ENCODE peak calls at places on chromosomes 6 and 20, in seven cellular contexts. F is SK-N-SH; K is CD8-positive, alpha-beta T cell; P is spleen; W is A549; J is body of pancreas; C is lower lobe of right lung. M is an unnamed sample.

GRCh38 chr6:105492706-105493673 is 90.1 kb upstream of the PREP start:
- DNase-seq in J (no peak), P (no peak), K (no peak), C (no peak), F (no peak), W (no peak), M (no peak)

GRCh38 chr6:36351152-36351571 is 14.5 kb upstream of the BNIP5 start:
- DNase-seq in K (no peak), C (no peak), J (no peak), F (no peak), W (no peak), P (no peak), M (no peak)

GRCh38 chr6:151590742-151591141 is 96.9 kb downstream of the CCDC170 start:
- DNase-seq in P (no peak), C (no peak), F (no peak), K (no peak), J (no peak), W (no peak), M (no peak)

GRCh38 chr6:19303381-19303780 is 533.8 kb upstream of the ID4 start:
- DNase-seq in P (no peak), W (no peak), C (no peak), J (no peak), F (no peak), K (no peak), M (peak; percentile 46)

GRCh38 chr6:24908555-24908954 is 27.2 kb downstream of the RIPOR2 start:
- DNase-seq in K (no peak), P (no peak), F (no peak), W (no peak), C (no peak), J (no peak), M (no peak)

GRCh38 chr6:69063401-69063800 is 428.3 kb downstream of the ADGRB3 start:
- DNase-seq in J (no peak), K (no peak), C (no peak), F (no peak), W (no peak), P (no peak), M (no peak)

GRCh38 chr20:10523438-10523837 is 88.3 kb downstream of the SLX4IP start:
- DNase-seq in W (no peak), C (no peak), F (no peak), K (no peak), P (no peak), J (no peak), M (peak; percentile 64)

GRCh38 chr6:8082954-8083858 is 19.0 kb upstream of the BLOC1S5 start:
- DNase-seq in F (no peak), C (no peak), W (peak; percentile 21), P (no peak), J (peak; percentile 35), K (no peak), M (peak; percentile 28)

GRCh38 chr6:137297887-137298286 is 78.7 kb upstream of the IFNGR1 start:
- DNase-seq in C (no peak), F (no peak), K (no peak), W (no peak), P (no peak), J (no peak), M (no peak)

GRCh38 chr6:25558155-25558817 is 93.7 kb upstream of the SCGN start:
- DNase-seq in C (no peak), K (no peak), P (no peak), W (no peak), F (no peak), J (no peak), M (no peak)

GRCh38 chr20:4544765-4545164 is 176.9 kb upstream of the PRND start:
- DNase-seq in C (no peak), P (no peak), J (no peak), K (no peak), W (no peak), F (no peak), M (no peak)

GRCh38 chr20:5143856-5144255 is 17.0 kb downstream of the CDS2 start:
- DNase-seq in K (no peak), J (no peak), W (no peak), F (no peak), P (no peak), C (no peak), M (no peak)

GRCh38 chr6:125835221-125835744 is 44.5 kb downstream of the NCOA7 start:
- DNase-seq in W (no peak), F (no peak), K (no peak), C (no peak), J (no peak), P (no peak), M (no peak)

GRCh38 chr6:169498887-169499513 is 202.8 kb downstream of the WDR27 start:
- DNase-seq in K (no peak), P (no peak), F (peak; percentile 31), C (no peak), W (no peak), J (no peak), M (no peak)

GRCh38 chr6:35035481-35036030 is 105.6 kb downstream of the TCP11 start:
- DNase-seq in P (no peak), C (no peak), W (no peak), J (no peak), F (no peak), K (no peak), M (no peak)

GRCh38 chr20:50195524-50196120 is 5.0 kb downstream of the CEBPB start:
- DNase-seq in C (no peak), W (no peak), F (no peak), K (no peak), P (no peak), J (no peak), M (no peak)

GRCh38 chr6:109503327-109504224 is 20.6 kb upstream of the ZBTB24 start:
- DNase-seq in W (no peak), J (no peak), F (no peak), C (no peak), P (no peak), K (no peak), M (no peak)

GRCh38 chr6:120077489-120077888 is 727.9 kb upstream of the MAN1A1 start:
- DNase-seq in J (no peak), F (no peak), K (peak; percentile 13), W (no peak), P (no peak), C (no peak), M (peak; percentile 13)

GRCh38 chr6:156779206-156780116 is 2.3 kb downstream of the ARID1B start:
- DNase-seq in K (peak; percentile 52), W (no peak), C (peak; percentile 68), F (peak; percentile 69), J (peak; percentile 55), P (peak; percentile 89), M (peak; percentile 55)

GRCh38 chr6:90464507-90464906 is 122.4 kb downstream of the MAP3K7 start:
- DNase-seq in K (no peak), J (no peak), C (no peak), F (no peak), W (no peak), P (no peak), M (no peak)

GRCh38 chr6:45830441-45831139 is 185.1 kb downstream of the CLIC5 start:
- DNase-seq in W (no peak), K (peak; percentile 25), P (no peak), F (no peak), C (no peak), J (no peak), M (no peak)

DNA sequence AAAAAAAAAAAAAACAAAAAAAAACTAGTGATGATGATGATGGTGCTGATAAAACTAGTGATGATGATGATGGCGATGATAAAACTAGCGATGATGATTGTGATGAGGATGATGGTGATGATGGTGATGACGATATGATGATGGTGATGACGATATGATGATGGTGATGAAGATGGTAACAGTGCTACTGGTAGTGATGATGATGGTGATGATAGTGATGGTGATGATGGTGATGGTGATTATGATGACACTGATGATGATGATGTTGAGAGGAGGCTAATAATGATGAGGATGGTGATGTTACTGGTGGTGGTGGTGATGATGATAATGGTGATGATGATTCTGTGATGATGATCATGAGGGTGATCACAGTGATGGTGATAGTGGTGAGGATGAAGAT is 345.5 kb upstream of the CDH4 start:
- DNase-seq in W (no peak), F (no peak), P (no peak), K (no peak), J (no peak), C (no peak), M (no peak)
- H3K27ac ChIP-seq in W (no peak overlapping the region), F (no peak overlapping the region), P (no peak overlapping the region), K (no peak overlapping the region), J (no peak overlapping the region), C (no peak overlapping the region), M (no peak overlapping the region)

GRCh38 chr6:39922821-39923220 is 11.4 kb downstream of the MOCS1 start:
- DNase-seq in F (no peak), P (peak; percentile 46), J (no peak), C (no peak), W (no peak), K (no peak), M (no peak)
- H3K27ac ChIP-seq in F (no peak overlapping the region), P (no peak overlapping the region), J (peak overlapping the region; percentile 72), C (no peak overlapping the region), W (no peak overlapping the region), K (no peak overlapping the region), M (no peak overlapping the region)

DNA sequence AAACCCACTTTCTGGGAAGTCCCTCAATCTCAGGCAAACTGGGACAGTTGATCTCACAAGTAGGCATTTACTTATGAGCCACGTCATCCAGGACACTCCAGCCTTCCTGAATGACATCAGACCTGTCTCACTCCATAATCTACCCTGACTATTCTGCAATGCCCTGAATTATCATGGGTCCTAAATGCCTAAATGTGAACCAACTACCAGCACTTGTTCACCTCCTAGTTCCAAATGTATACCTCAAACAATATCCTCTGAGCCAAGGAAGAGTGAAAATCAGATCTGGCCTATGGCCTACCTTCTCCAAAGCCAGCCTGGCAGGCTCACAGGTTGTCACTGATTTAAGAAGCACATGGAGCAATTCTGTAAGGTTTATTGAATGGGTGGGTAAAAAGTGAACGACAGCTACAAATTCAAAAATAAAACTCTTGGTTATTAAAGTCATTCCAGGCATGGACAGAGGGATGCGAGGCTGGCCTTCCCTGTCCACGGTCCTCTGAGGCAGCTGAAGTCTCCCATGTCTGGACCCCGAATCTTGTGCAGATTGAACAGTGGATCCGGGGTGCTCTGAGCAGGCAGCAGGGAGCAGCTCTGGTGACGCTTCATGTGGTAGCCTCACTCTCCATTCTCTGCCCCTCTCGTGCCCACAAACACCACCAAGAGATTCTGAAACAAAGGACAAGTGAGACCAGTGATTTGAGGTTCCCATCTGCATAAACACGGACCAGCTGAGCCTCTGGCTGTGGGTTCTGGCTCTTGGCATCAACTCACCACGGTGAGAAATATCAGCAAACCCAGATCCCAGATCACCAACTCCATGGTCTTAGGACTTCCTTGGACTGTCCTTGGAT is 14.7 kb downstream of the SNHG17 start:
- DNase-seq in W (no peak), J (no peak), F (no peak), K (no peak), P (no peak), C (no peak), M (no peak)
- H3K27ac ChIP-seq in W (no peak overlapping the region), J (no peak overlapping the region), F (no peak overlapping the region), K (no peak overlapping the region), P (no peak overlapping the region), C (no peak overlapping the region), M (no peak overlapping the region)

DNA sequence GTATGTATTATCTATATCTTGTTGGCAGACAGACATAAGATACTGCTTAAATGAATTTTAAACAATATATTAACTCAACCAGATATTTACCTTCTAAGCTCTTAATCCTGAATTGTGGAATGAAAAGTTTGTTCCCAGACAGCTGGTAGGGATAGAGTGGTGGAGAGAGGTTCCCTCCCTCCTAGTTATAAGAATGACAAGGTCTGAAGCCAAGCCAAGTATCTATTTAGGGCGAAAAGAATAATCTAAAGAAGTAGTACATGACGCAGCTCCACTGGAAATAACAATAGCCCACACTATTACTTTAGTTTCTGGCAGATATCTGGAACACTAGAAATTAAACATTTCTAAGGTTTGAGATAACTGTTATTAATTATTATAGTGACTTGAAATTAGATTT is 104.3 kb downstream of the AHI1 start:
- DNase-seq in K (no peak), F (no peak), W (no peak), C (no peak), J (no peak), P (no peak), M (no peak)
- H3K27ac ChIP-seq in K (no peak overlapping the region), F (no peak overlapping the region), W (no peak overlapping the region), C (no peak overlapping the region), J (no peak overlapping the region), P (no peak overlapping the region), M (no peak overlapping the region)

M was measured in right cardiac atrium.